ENCODE peak calls at places on chromosomes 12 and 14, in eight cellular contexts. One of them, this sample, is unnamed.

GRCh38 chr12:50050410-50051280 is 6.8 kb upstream of the ASIC1 start:
- DNase-seq in caudate nucleus: no peak
- DNase-seq in head of caudate nucleus: peak
- DNase-seq in GM12878: no peak
- DNase-seq in A549: no peak
- DNase-seq in HFFc6: no peak
- DNase-seq in EL: no peak
- DNase-seq in activated CD4-positive, alpha-beta T cell treated with anti-CD3 and anti-CD28 coated beads, Interleukin-2, amount 50 U/mL, for 1 hour: no peak
- DNase-seq in this sample: peak

GRCh38 chr12:50222275-50222783 is 55.2 kb upstream of the CERS5 start:
- DNase-seq in caudate nucleus: peak
- DNase-seq in A549: peak
- DNase-seq in HFFc6: peak
- DNase-seq in activated CD4-positive, alpha-beta T cell treated with anti-CD3 and anti-CD28 coated beads, Interleukin-2, amount 50 U/mL, for 1 hour: no peak
- DNase-seq in EL: peak
- DNase-seq in head of caudate nucleus: peak
- DNase-seq in GM12878: no peak
- DNase-seq in this sample: peak

GRCh38 chr14:75433631-75434556 is 6.1 kb downstream of the JDP2 start:
- DNase-seq in GM12878: no peak
- DNase-seq in HFFc6: peak
- DNase-seq in head of caudate nucleus: no peak
- DNase-seq in activated CD4-positive, alpha-beta T cell treated with anti-CD3 and anti-CD28 coated beads, Interleukin-2, amount 50 U/mL, for 1 hour: no peak
- DNase-seq in caudate nucleus: no peak
- DNase-seq in EL: no peak
- DNase-seq in A549: no peak
- DNase-seq in this sample: no peak

GRCh38 chr14:102508410-102508773 is 1.2 kb downstream of the ANKRD9 start:
- DNase-seq in EL: no peak
- DNase-seq in HFFc6: no peak
- DNase-seq in caudate nucleus: no peak
- DNase-seq in head of caudate nucleus: no peak
- DNase-seq in activated CD4-positive, alpha-beta T cell treated with anti-CD3 and anti-CD28 coated beads, Interleukin-2, amount 50 U/mL, for 1 hour: no peak
- DNase-seq in A549: peak
- DNase-seq in GM12878: no peak
- DNase-seq in this sample: peak

GRCh38 chr12:561116-561705 is 101.5 kb downstream of the B4GALNT3 start:
- DNase-seq in A549: no peak
- DNase-seq in caudate nucleus: no peak
- DNase-seq in activated CD4-positive, alpha-beta T cell treated with anti-CD3 and anti-CD28 coated beads, Interleukin-2, amount 50 U/mL, for 1 hour: no peak
- DNase-seq in HFFc6: no peak
- DNase-seq in head of caudate nucleus: no peak
- DNase-seq in EL: no peak
- DNase-seq in GM12878: no peak
- DNase-seq in this sample: no peak

GRCh38 chr12:128729628-128730121 is 94.1 kb downstream of the SLC15A4 start:
- DNase-seq in GM12878: no peak
- DNase-seq in A549: peak
- DNase-seq in HFFc6: no peak
- DNase-seq in EL: no peak
- DNase-seq in caudate nucleus: no peak
- DNase-seq in activated CD4-positive, alpha-beta T cell treated with anti-CD3 and anti-CD28 coated beads, Interleukin-2, amount 50 U/mL, for 1 hour: no peak
- DNase-seq in head of caudate nucleus: no peak
- DNase-seq in this sample: no peak

GRCh38 chr12:22018860-22019259 is 27.2 kb upstream of the CMAS start:
- DNase-seq in GM12878: no peak
- DNase-seq in A549: peak
- DNase-seq in activated CD4-positive, alpha-beta T cell treated with anti-CD3 and anti-CD28 coated beads, Interleukin-2, amount 50 U/mL, for 1 hour: no peak
- DNase-seq in head of caudate nucleus: no peak
- DNase-seq in caudate nucleus: no peak
- DNase-seq in HFFc6: no peak
- DNase-seq in EL: peak
- DNase-seq in this sample: no peak

GRCh38 chr12:132772551-132772950 is 10.9 kb upstream of the ANKLE2 start:
- DNase-seq in caudate nucleus: no peak
- DNase-seq in HFFc6: no peak
- DNase-seq in head of caudate nucleus: no peak
- DNase-seq in EL: no peak
- DNase-seq in GM12878: no peak
- DNase-seq in activated CD4-positive, alpha-beta T cell treated with anti-CD3 and anti-CD28 coated beads, Interleukin-2, amount 50 U/mL, for 1 hour: no peak
- DNase-seq in A549: no peak
- DNase-seq in this sample: peak

GRCh38 chr12:1603621-1604020 is 9.2 kb upstream of the FBXL14 start:
- DNase-seq in EL: no peak
- DNase-seq in HFFc6: no peak
- DNase-seq in head of caudate nucleus: no peak
- DNase-seq in caudate nucleus: no peak
- DNase-seq in activated CD4-positive, alpha-beta T cell treated with anti-CD3 and anti-CD28 coated beads, Interleukin-2, amount 50 U/mL, for 1 hour: no peak
- DNase-seq in GM12878: no peak
- DNase-seq in A549: no peak
- DNase-seq in this sample: no peak

GRCh38 chr12:125685885-125686284 is 620.6 kb downstream of the AACS start:
- DNase-seq in EL: no peak
- DNase-seq in GM12878: no peak
- DNase-seq in HFFc6: no peak
- DNase-seq in A549: no peak
- DNase-seq in caudate nucleus: no peak
- DNase-seq in activated CD4-positive, alpha-beta T cell treated with anti-CD3 and anti-CD28 coated beads, Interleukin-2, amount 50 U/mL, for 1 hour: no peak
- DNase-seq in head of caudate nucleus: no peak
- DNase-seq in this sample: no peak

GRCh38 chr14:62885451-62885850 is 159.8 kb downstream of the KCNH5 start:
- DNase-seq in HFFc6: no peak
- DNase-seq in caudate nucleus: no peak
- DNase-seq in EL: no peak
- DNase-seq in activated CD4-positive, alpha-beta T cell treated with anti-CD3 and anti-CD28 coated beads, Interleukin-2, amount 50 U/mL, for 1 hour: no peak
- DNase-seq in GM12878: no peak
- DNase-seq in head of caudate nucleus: no peak
- DNase-seq in A549: no peak
- DNase-seq in this sample: no peak

GRCh38 chr12:129696952-129697351 is 206.9 kb downstream of the TMEM132D start:
- DNase-seq in A549: peak
- DNase-seq in head of caudate nucleus: no peak
- DNase-seq in HFFc6: no peak
- DNase-seq in activated CD4-positive, alpha-beta T cell treated with anti-CD3 and anti-CD28 coated beads, Interleukin-2, amount 50 U/mL, for 1 hour: no peak
- DNase-seq in GM12878: no peak
- DNase-seq in EL: no peak
- DNase-seq in caudate nucleus: no peak
- DNase-seq in this sample: no peak

GRCh38 chr14:23601845-23602180 is 23.2 kb upstream of the JPH4 start:
- DNase-seq in HFFc6: no peak
- DNase-seq in activated CD4-positive, alpha-beta T cell treated with anti-CD3 and anti-CD28 coated beads, Interleukin-2, amount 50 U/mL, for 1 hour: no peak
- DNase-seq in GM12878: peak
- DNase-seq in head of caudate nucleus: no peak
- DNase-seq in A549: no peak
- DNase-seq in EL: no peak
- DNase-seq in caudate nucleus: no peak
- DNase-seq in this sample: no peak

GRCh38 chr14:83548061-83548839 is 1981.7 kb upstream of the FLRT2 start:
- DNase-seq in EL: peak
- DNase-seq in A549: no peak
- DNase-seq in GM12878: no peak
- DNase-seq in head of caudate nucleus: no peak
- DNase-seq in activated CD4-positive, alpha-beta T cell treated with anti-CD3 and anti-CD28 coated beads, Interleukin-2, amount 50 U/mL, for 1 hour: no peak
- DNase-seq in HFFc6: peak
- DNase-seq in caudate nucleus: no peak
- DNase-seq in this sample: no peak

GRCh38 chr12:77225373-77225772 is 160.0 kb upstream of the E2F7 start:
- DNase-seq in A549: no peak
- DNase-seq in HFFc6: no peak
- DNase-seq in caudate nucleus: no peak
- DNase-seq in activated CD4-positive, alpha-beta T cell treated with anti-CD3 and anti-CD28 coated beads, Interleukin-2, amount 50 U/mL, for 1 hour: no peak
- DNase-seq in EL: no peak
- DNase-seq in GM12878: no peak
- DNase-seq in head of caudate nucleus: no peak
- DNase-seq in this sample: no peak

GRCh38 chr12:42802688-42803279 is 213.2 kb upstream of the PRICKLE1 start:
- DNase-seq in A549: no peak
- DNase-seq in EL: no peak
- DNase-seq in caudate nucleus: no peak
- DNase-seq in GM12878: no peak
- DNase-seq in activated CD4-positive, alpha-beta T cell treated with anti-CD3 and anti-CD28 coated beads, Interleukin-2, amount 50 U/mL, for 1 hour: no peak
- DNase-seq in HFFc6: no peak
- DNase-seq in head of caudate nucleus: no peak
- DNase-seq in this sample: no peak

GRCh38 chr12:110741371-110741770 is 1.3 kb downstream of the PPP1CC start:
- DNase-seq in GM12878: no peak
- DNase-seq in head of caudate nucleus: no peak
- DNase-seq in activated CD4-positive, alpha-beta T cell treated with anti-CD3 and anti-CD28 coated beads, Interleukin-2, amount 50 U/mL, for 1 hour: no peak
- DNase-seq in HFFc6: no peak
- DNase-seq in EL: peak
- DNase-seq in A549: no peak
- DNase-seq in caudate nucleus: no peak
- DNase-seq in this sample: no peak

GRCh38 chr14:61452452-61452851 is 131.1 kb downstream of the PRKCH start:
- DNase-seq in EL: no peak
- DNase-seq in A549: no peak
- DNase-seq in caudate nucleus: no peak
- DNase-seq in GM12878: no peak
- DNase-seq in activated CD4-positive, alpha-beta T cell treated with anti-CD3 and anti-CD28 coated beads, Interleukin-2, amount 50 U/mL, for 1 hour: peak
- DNase-seq in HFFc6: no peak
- DNase-seq in head of caudate nucleus: no peak
- DNase-seq in this sample: no peak

GRCh38 chr12:27709932-27710591 is 570 bp upstream of the MRPS35 start:
- DNase-seq in head of caudate nucleus: no peak
- DNase-seq in activated CD4-positive, alpha-beta T cell treated with anti-CD3 and anti-CD28 coated beads, Interleukin-2, amount 50 U/mL, for 1 hour: no peak
- DNase-seq in EL: peak
- DNase-seq in GM12878: peak
- DNase-seq in caudate nucleus: no peak
- DNase-seq in HFFc6: peak
- DNase-seq in A549: peak
- DNase-seq in this sample: no peak

GRCh38 chr12:6551496-6552139 is 4.2 kb downstream of the IFFO1 start:
- DNase-seq in activated CD4-positive, alpha-beta T cell treated with anti-CD3 and anti-CD28 coated beads, Interleukin-2, amount 50 U/mL, for 1 hour: no peak
- DNase-seq in GM12878: no peak
- DNase-seq in EL: peak
- DNase-seq in caudate nucleus: peak
- DNase-seq in head of caudate nucleus: peak
- DNase-seq in A549: peak
- DNase-seq in HFFc6: peak
- DNase-seq in this sample: peak

GRCh38 chr14:92785601-92786426 is 8.3 kb upstream of the GOLGA5 start:
- DNase-seq in GM12878: no peak
- DNase-seq in activated CD4-positive, alpha-beta T cell treated with anti-CD3 and anti-CD28 coated beads, Interleukin-2, amount 50 U/mL, for 1 hour: no peak
- DNase-seq in HFFc6: peak
- DNase-seq in A549: peak
- DNase-seq in head of caudate nucleus: no peak
- DNase-seq in caudate nucleus: no peak
- DNase-seq in EL: peak
- DNase-seq in this sample: peak

GRCh38 chr14:69876221-69876847 is 2.9 kb upstream of the SMOC1 start:
- DNase-seq in HFFc6: no peak
- DNase-seq in caudate nucleus: no peak
- DNase-seq in A549: no peak
- DNase-seq in GM12878: no peak
- DNase-seq in head of caudate nucleus: no peak
- DNase-seq in activated CD4-positive, alpha-beta T cell treated with anti-CD3 and anti-CD28 coated beads, Interleukin-2, amount 50 U/mL, for 1 hour: no peak
- DNase-seq in EL: no peak
- DNase-seq in this sample: no peak

GRCh38 chr12:62522984-62523383 is 56.4 kb downstream of the MON2 start:
- DNase-seq in head of caudate nucleus: no peak
- DNase-seq in EL: peak
- DNase-seq in GM12878: no peak
- DNase-seq in A549: peak
- DNase-seq in activated CD4-positive, alpha-beta T cell treated with anti-CD3 and anti-CD28 coated beads, Interleukin-2, amount 50 U/mL, for 1 hour: no peak
- DNase-seq in HFFc6: peak
- DNase-seq in caudate nucleus: no peak
- DNase-seq in this sample: no peak

GRCh38 chr14:56189306-56189705 is 71.1 kb downstream of the PELI2 start:
- DNase-seq in HFFc6: peak
- DNase-seq in head of caudate nucleus: no peak
- DNase-seq in activated CD4-positive, alpha-beta T cell treated with anti-CD3 and anti-CD28 coated beads, Interleukin-2, amount 50 U/mL, for 1 hour: no peak
- DNase-seq in caudate nucleus: no peak
- DNase-seq in A549: peak
- DNase-seq in GM12878: no peak
- DNase-seq in EL: peak
- DNase-seq in this sample: no peak

GRCh38 chr14:83342590-83342989 is 1808.9 kb upstream of the SEL1L start:
- DNase-seq in HFFc6: no peak
- DNase-seq in EL: no peak
- DNase-seq in GM12878: no peak
- DNase-seq in activated CD4-positive, alpha-beta T cell treated with anti-CD3 and anti-CD28 coated beads, Interleukin-2, amount 50 U/mL, for 1 hour: no peak
- DNase-seq in head of caudate nucleus: no peak
- DNase-seq in A549: no peak
- DNase-seq in caudate nucleus: no peak
- DNase-seq in this sample: peak

GRCh38 chr12:65962921-65963883 is 138.9 kb downstream of the HMGA2 start:
- DNase-seq in activated CD4-positive, alpha-beta T cell treated with anti-CD3 and anti-CD28 coated beads, Interleukin-2, amount 50 U/mL, for 1 hour: no peak
- DNase-seq in EL: no peak
- DNase-seq in A549: peak
- DNase-seq in GM12878: no peak
- DNase-seq in caudate nucleus: no peak
- DNase-seq in head of caudate nucleus: peak
- DNase-seq in HFFc6: no peak
- DNase-seq in this sample: no peak

GRCh38 chr12:27807063-27807703 is 27.1 kb upstream of the MANSC4 start:
- DNase-seq in GM12878: no peak
- DNase-seq in A549: no peak
- DNase-seq in activated CD4-positive, alpha-beta T cell treated with anti-CD3 and anti-CD28 coated beads, Interleukin-2, amount 50 U/mL, for 1 hour: peak
- DNase-seq in caudate nucleus: no peak
- DNase-seq in EL: no peak
- DNase-seq in HFFc6: no peak
- DNase-seq in head of caudate nucleus: no peak
- DNase-seq in this sample: no peak